ENCODE peak calls at places on chromosomes 3 and 15, in five cellular contexts. D is endothelial cell, U is stomach, P is skeletal muscle cell, A is GM04504. I is an unnamed sample.
A peak's percentile ranks its signal among the peaks of the same experiment; 100 is the strongest.

GRCh38 chr3:139120336-139120971 is 75.8 kb upstream of the PRR23C start:
- DNase-seq in D (peak; percentile 20), U (no peak), P (peak; percentile 93), A (peak; percentile 88), I (peak; percentile 42)

GRCh38 chr15:73789491-73790240 is 36.5 kb upstream of the INSYN1 start:
- DNase-seq in D (no peak), U (no peak), P (no peak), A (no peak), I (no peak)

GRCh38 chr3:13655074-13655913 is 106.4 kb downstream of the FBLN2 start:
- DNase-seq in D (peak; percentile 93), U (peak; percentile 50), P (no peak), A (no peak), I (no peak)

GRCh38 chr3:45555154-45555591 is 39.4 kb upstream of the LIMD1 start:
- DNase-seq in D (no peak), U (no peak), P (no peak), A (no peak), I (no peak)

GRCh38 chr3:45795882-45796765 is at the start of gene SLC6A20:
- DNase-seq in D (no peak), U (peak; percentile 44), P (no peak), A (no peak), I (no peak)

GRCh38 chr3:10758304-10759037 is 57.6 kb upstream of the SLC6A11 start:
- DNase-seq in D (peak; percentile 75), U (peak; percentile 33), P (peak; percentile 18), A (peak; percentile 34), I (peak; percentile 31)

GRCh38 chr3:178255315-178255714 is 280.9 kb upstream of the KCNMB2 start:
- DNase-seq in D (no peak), U (no peak), P (peak; percentile 64), A (peak; percentile 45), I (no peak)

GRCh38 chr3:131568460-131568859 is 65.7 kb upstream of the MRPL3 start:
- DNase-seq in D (peak; percentile 6), U (no peak), P (no peak), A (no peak), I (no peak)

GRCh38 chr15:90266061-90266431 is 574 bp downstream of the NGRN start:
- DNase-seq in D (peak; percentile 42), U (peak; percentile 28), P (no peak), A (no peak), I (no peak)

GRCh38 chr15:89888214-89888804 is 5.5 kb downstream of the AP3S2 start:
- DNase-seq in D (no peak), U (no peak), P (peak; percentile 58), A (peak; percentile 84), I (peak; percentile 71)

GRCh38 chr3:126521122-126521891 is 2.6 kb upstream of the CHST13 start:
- DNase-seq in D (no peak), U (no peak), P (no peak), A (no peak), I (no peak)

GRCh38 chr3:13314877-13315276 is 105.2 kb downstream of the NUP210 start:
- DNase-seq in D (no peak), U (no peak), P (no peak), A (no peak), I (no peak)